ENCODE peak calls at places on chromosomes 16 and 17, in four cellular contexts. One of them, this sample, is unnamed.

GRCh38 chr17:48624544-48625501 is 1.3 kb downstream of the HOXB9 start:
- DNase-seq in tibial artery: no peak
- DNase-seq in activated T-cell treated with anti-CD3 and anti-CD28 coated beads for 1 hour: no peak
- DNase-seq in left ventricle myocardium superior: no peak
- DNase-seq in this sample: no peak

GRCh38 chr17:6800422-6801027 is 24.5 kb downstream of the FBXO39 start:
- DNase-seq in tibial artery: no peak
- DNase-seq in activated T-cell treated with anti-CD3 and anti-CD28 coated beads for 1 hour: no peak
- DNase-seq in left ventricle myocardium superior: no peak
- DNase-seq in this sample: no peak

GRCh38 chr17:32516450-32516849 is 29.7 kb downstream of the CDK5R1 start:
- DNase-seq in tibial artery: no peak
- DNase-seq in activated T-cell treated with anti-CD3 and anti-CD28 coated beads for 1 hour: no peak
- DNase-seq in left ventricle myocardium superior: no peak
- DNase-seq in this sample: no peak

GRCh38 chr16:29789775-29790182 is 772 bp upstream of the KIF22 start:
- DNase-seq in tibial artery: no peak
- DNase-seq in activated T-cell treated with anti-CD3 and anti-CD28 coated beads for 1 hour: no peak
- DNase-seq in left ventricle myocardium superior: no peak
- DNase-seq in this sample: no peak

GRCh38 chr16:49788936-49789335 is 67.0 kb downstream of the ZNF423 start:
- DNase-seq in tibial artery: no peak
- DNase-seq in activated T-cell treated with anti-CD3 and anti-CD28 coated beads for 1 hour: no peak
- DNase-seq in left ventricle myocardium superior: no peak
- DNase-seq in this sample: no peak

GRCh38 chr17:80485846-80486245 is 9.4 kb upstream of the NPTX1 start:
- DNase-seq in tibial artery: no peak
- DNase-seq in activated T-cell treated with anti-CD3 and anti-CD28 coated beads for 1 hour: no peak
- DNase-seq in left ventricle myocardium superior: no peak
- DNase-seq in this sample: no peak

GRCh38 chr17:77836557-77837041 is 121.9 kb upstream of the TNRC6C start:
- DNase-seq in tibial artery: peak; percentile 15
- DNase-seq in activated T-cell treated with anti-CD3 and anti-CD28 coated beads for 1 hour: no peak
- DNase-seq in left ventricle myocardium superior: no peak
- DNase-seq in this sample: no peak

GRCh38 chr17:76772842-76773521 is 35.1 kb downstream of the MFSD11 start:
- DNase-seq in tibial artery: no peak
- DNase-seq in activated T-cell treated with anti-CD3 and anti-CD28 coated beads for 1 hour: peak; percentile 49
- DNase-seq in left ventricle myocardium superior: no peak
- DNase-seq in this sample: peak; percentile 56

GRCh38 chr17:54196751-54197150 is 374.0 kb downstream of the KIF2B start:
- DNase-seq in tibial artery: no peak
- DNase-seq in activated T-cell treated with anti-CD3 and anti-CD28 coated beads for 1 hour: no peak
- DNase-seq in left ventricle myocardium superior: no peak
- DNase-seq in this sample: no peak

GRCh38 chr17:61235821-61236197 is 163.8 kb upstream of the TBX2 start:
- DNase-seq in tibial artery: no peak
- DNase-seq in activated T-cell treated with anti-CD3 and anti-CD28 coated beads for 1 hour: no peak
- DNase-seq in left ventricle myocardium superior: no peak
- DNase-seq in this sample: no peak

GRCh38 chr16:47470810-47471209 is 9.7 kb downstream of the PHKB start:
- DNase-seq in tibial artery: no peak
- DNase-seq in activated T-cell treated with anti-CD3 and anti-CD28 coated beads for 1 hour: no peak
- DNase-seq in left ventricle myocardium superior: no peak
- DNase-seq in this sample: no peak

GRCh38 chr17:9330903-9331272 is 244.7 kb downstream of the STX8 start:
- DNase-seq in tibial artery: no peak
- DNase-seq in activated T-cell treated with anti-CD3 and anti-CD28 coated beads for 1 hour: no peak
- DNase-seq in left ventricle myocardium superior: no peak
- DNase-seq in this sample: no peak

GRCh38 chr16:24635900-24636610 is 93.4 kb upstream of the TNRC6A start:
- DNase-seq in tibial artery: peak; percentile 78
- DNase-seq in activated T-cell treated with anti-CD3 and anti-CD28 coated beads for 1 hour: no peak
- DNase-seq in left ventricle myocardium superior: peak; percentile 79
- DNase-seq in this sample: no peak

GRCh38 chr17:9729735-9730420 is 61.5 kb downstream of the DHRS7C start:
- DNase-seq in tibial artery: no peak
- DNase-seq in activated T-cell treated with anti-CD3 and anti-CD28 coated beads for 1 hour: no peak
- DNase-seq in left ventricle myocardium superior: no peak
- DNase-seq in this sample: no peak

GRCh38 chr17:60851181-60851580 is 173.5 kb downstream of the BCAS3 start:
- DNase-seq in tibial artery: no peak
- DNase-seq in activated T-cell treated with anti-CD3 and anti-CD28 coated beads for 1 hour: no peak
- DNase-seq in left ventricle myocardium superior: no peak
- DNase-seq in this sample: no peak

GRCh38 chr17:10631701-10632100 is 25.4 kb downstream of the MYH3 start:
- DNase-seq in tibial artery: no peak
- DNase-seq in activated T-cell treated with anti-CD3 and anti-CD28 coated beads for 1 hour: no peak
- DNase-seq in left ventricle myocardium superior: no peak
- DNase-seq in this sample: no peak